ENCODE peak calls at places on chromosome 20, in five cellular contexts. J is tibial artery; I is A549; P is CD8-positive, alpha-beta T cell; D is right lobe of liver. F is an unnamed sample. For H3K9me3, the result is how much of the 10 kb centered on the place peaks cover.

GRCh38 chr20:5489596-5489995 is 172.8 kb upstream of the PROKR2 start:
- DNase-seq in J (no peak), I (no peak), P (no peak), D (no peak), F (no peak)

GRCh38 chr20:36236786-36237121 is 476 bp downstream of the AAR2 start:
- DNase-seq in J (no peak), I (no peak), P (no peak), D (no peak), F (no peak)

GRCh38 chr20:53316221-53316937 is 277.3 kb downstream of the ZNF217 start:
- DNase-seq in J (no peak), I (no peak), P (no peak), D (no peak), F (no peak)

GRCh38 chr20:1982666-1983065 is 11.2 kb downstream of the PDYN start:
- DNase-seq in J (no peak), I (no peak), P (no peak), D (no peak), F (no peak)

GRCh38 chr20:1119128-1119505 is 715 bp downstream of the PSMF1 start:
- DNase-seq in J (no peak), I (no peak), P (no peak), D (no peak), F (no peak)

GRCh38 chr20:32858189-32858588 is 534 bp upstream of the EFCAB8 start:
- DNase-seq in J (no peak), I (no peak), P (no peak), D (no peak), F (no peak)

GRCh38 chr20:50113420-50114224 is 672 bp upstream of the UBE2V1 start:
- DNase-seq in J (no peak), I (no peak), P (no peak), D (no peak), F (no peak)

GRCh38 chr20:23186808-23187207 is 100.7 kb upstream of the CD93 start:
- DNase-seq in J (no peak), I (no peak), P (no peak), D (no peak), F (no peak)

GRCh38 chr20:12201289-12201991 is 283.7 kb downstream of the BTBD3 start:
- DNase-seq in J (no peak), I (no peak), P (no peak), D (no peak), F (no peak)

GRCh38 chr20:34689486-34689885 is 12.6 kb upstream of the PIGU start:
- DNase-seq in J (no peak), I (peak), P (no peak), D (no peak), F (no peak)

GRCh38 chr20:37901667-37902503 is 1.0 kb upstream of the VSTM2L start:
- DNase-seq in J (no peak), I (peak), P (no peak), D (no peak), F (no peak)

GRCh38 chr20:34473262-34473883 is 42.8 kb upstream of the DYNLRB1 start:
- DNase-seq in J (peak), I (peak), P (no peak), D (peak), F (no peak)

GRCh38 chr20:19406371-19406770 is 193.9 kb downstream of the SLC24A3 start:
- DNase-seq in J (no peak), I (no peak), P (no peak), D (no peak), F (no peak)

GRCh38 chr20:63125581-63125892 is 90.4 kb downstream of the YTHDF1 start:
- DNase-seq in J (no peak), I (no peak), P (no peak), D (no peak), F (no peak)

GRCh38 chr20:59774204-59774641 is 159.2 kb downstream of the SYCP2 start:
- DNase-seq in J (no peak), I (no peak), P (no peak), D (no peak), F (no peak)

GRCh38 chr20:32737371-32738223 is 5.7 kb downstream of the COMMD7 start:
- DNase-seq in J (no peak), I (no peak), P (no peak), D (no peak), F (no peak)

GRCh38 chr20:12965212-12965879 is 43.4 kb upstream of the SPTLC3 start:
- DNase-seq in J (no peak), I (no peak), P (no peak), D (no peak), F (no peak)

GRCh38 chr20:11432407-11432806 is 485.3 kb upstream of the BTBD3 start:
- DNase-seq in J (no peak), I (no peak), P (no peak), D (no peak), F (no peak)

GRCh38 chr20:21190866-21191265 is 65.0 kb downstream of the KIZ start:
- DNase-seq in J (no peak), I (no peak), P (no peak), D (no peak), F (no peak)

GRCh38 chr20:23350855-23351838 is 556 bp downstream of the NXT1 start:
- DNase-seq in J (peak), I (peak), P (peak), D (peak), F (peak)

GRCh38 chr20:59082077-59082740 is 39.6 kb upstream of the PRELID3B start:
- DNase-seq in J (no peak), I (peak), P (no peak), D (no peak), F (no peak)

GRCh38 chr20:20603339-20603990 is 109.0 kb downstream of the RALGAPA2 start:
- DNase-seq in J (no peak), I (no peak), P (peak), D (no peak), F (no peak)

GRCh38 chr20:50169329-50169823 is 15.9 kb upstream of the PEDS1 start:
- DNase-seq in J (peak), I (peak), P (peak), D (peak), F (peak)

GRCh38 chr20:24959591-24960301 is 10.7 kb downstream of the CST7 start:
- DNase-seq in J (no peak), I (no peak), P (no peak), D (no peak), F (peak)

GRCh38 chr20:54680872-54681297 is 205.5 kb downstream of the DOK5 start:
- DNase-seq in J (peak), I (peak), P (no peak), D (no peak), F (no peak)

GRCh38 chr20:17655286-17655651 is 26.8 kb downstream of the RRBP1 start:
- DNase-seq in J (peak), I (no peak), P (no peak), D (no peak), F (no peak)

GRCh38 chr20:33301192-33301930 is 18.3 kb downstream of the BPIFB1 start:
- DNase-seq in J (no peak), I (peak), P (no peak), D (no peak), F (no peak)

GRCh38 chr20:8860011-8860495 is 208.8 kb upstream of the PLCB4 start:
- DNase-seq in J (no peak), I (peak), P (no peak), D (no peak), F (no peak)

GRCh38 chr20:50304501-50304856 is 113.8 kb downstream of the CEBPB start:
- DNase-seq in J (peak), I (no peak), P (no peak), D (peak), F (no peak)

GRCh38 chr20:45014671-45015415 is 48.5 kb downstream of the STK4 start:
- DNase-seq in J (no peak), I (no peak), P (no peak), D (no peak), F (no peak)

GRCh38 chr20:63477061-63477616 is 4.7 kb upstream of the KCNQ2 start:
- DNase-seq in J (no peak), I (no peak), P (no peak), D (no peak), F (no peak)

GRCh38 chr20:434221-434620 is 26.1 kb downstream of the RBCK1 start:
- DNase-seq in J (no peak), I (no peak), P (no peak), D (no peak), F (no peak)

GRCh38 chr20:64245746-64246595 is 9.6 kb upstream of the PCMTD2 start:
- DNase-seq in J (no peak), I (no peak), P (no peak), D (no peak), F (no peak)

GRCh38 chr20:44468044-44468782 is 7.5 kb upstream of the TTPAL start:
- DNase-seq in J (no peak), I (no peak), P (no peak), D (no peak), F (no peak)

GRCh38 chr20:35599776-35600120 is 15.9 kb upstream of the SPAG4 start:
- DNase-seq in J (no peak), I (no peak), P (no peak), D (peak), F (no peak)

GRCh38 chr20:63070771-63071540 is 64.2 kb upstream of the BHLHE23 start:
- DNase-seq in J (no peak), I (no peak), P (no peak), D (peak), F (no peak)

GRCh38 chr20:50824137-50824536 is 29.3 kb downstream of the BCAS4 start:
- DNase-seq in J (peak), I (peak), P (no peak), D (no peak), F (no peak)

GRCh38 chr20:40101479-40102032 is 587.5 kb downstream of the MAFB start:
- DNase-seq in J (no peak), I (no peak), P (no peak), D (no peak), F (no peak)

GRCh38 chr20:41577129-41578009 is 40.8 kb downstream of the CHD6 start:
- DNase-seq in J (no peak), I (no peak), P (no peak), D (no peak), F (no peak)
- H3K9me3 ChIP-seq in J (under half), I (under half), P (under half), D (under half), F (under half)

GRCh38 chr20:29741594-29741893 is 1515.9 kb upstream of the DEFB115 start:
- DNase-seq in J (no peak), I (no peak), P (no peak), D (no peak), F (no peak)

GRCh38 chr20:29742699-29743100 is 1514.8 kb upstream of the DEFB115 start:
- DNase-seq in J (no peak), I (no peak), P (no peak), D (peak), F (no peak)

GRCh38 chr20:29740951-29741593 is 1516.4 kb upstream of the DEFB115 start:
- DNase-seq in J (no peak), I (no peak), P (no peak), D (peak), F (no peak)

GRCh38 chr20:29743101-29743931 is 1514.1 kb upstream of the DEFB115 start:
- DNase-seq in J (no peak), I (no peak), P (no peak), D (peak), F (no peak)

GRCh38 chr20:29741894-29742698 is 1515.4 kb upstream of the DEFB115 start:
- DNase-seq in J (no peak), I (no peak), P (no peak), D (peak), F (no peak)
- H3K9me3 ChIP-seq in J (under half), I (under half), P (under half), D (under half), F (under half)

GRCh38 chr20:48227381-48227780 is 442.1 kb upstream of the SULF2 start:
- DNase-seq in J (no peak), I (no peak), P (no peak), D (no peak), F (no peak)

GRCh38 chr20:48230251-48230650 is 445.0 kb upstream of the SULF2 start:
- DNase-seq in J (no peak), I (no peak), P (no peak), D (no peak), F (no peak)

GRCh38 chr20:48236001-48236400 is 450.7 kb upstream of the SULF2 start:
- DNase-seq in J (no peak), I (no peak), P (no peak), D (no peak), F (no peak)

GRCh38 chr20:48234951-48235350 is 449.7 kb upstream of the SULF2 start:
- DNase-seq in J (no peak), I (no peak), P (no peak), D (no peak), F (no peak)

DNA sequence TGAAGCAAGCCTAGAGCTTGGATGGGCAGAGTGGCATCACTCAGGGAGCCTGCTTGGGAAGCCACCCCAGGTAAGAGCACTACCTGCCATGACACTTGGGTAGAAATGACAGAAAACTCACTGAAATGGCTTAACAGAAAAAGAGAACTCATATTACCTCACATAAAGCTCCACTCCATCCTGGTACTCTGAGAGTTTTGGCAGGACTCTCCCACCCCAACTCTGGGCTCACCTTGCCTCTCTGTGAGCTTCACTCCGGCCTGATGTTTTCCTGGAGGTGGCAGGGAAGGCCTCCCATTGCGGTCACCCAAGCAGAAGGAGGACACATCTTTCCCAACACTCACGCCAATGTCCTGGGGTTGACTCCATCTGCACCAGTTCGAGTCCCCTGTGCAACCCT is 446.0 kb upstream of the SULF2 start:
- DNase-seq in J (no peak), I (no peak), P (no peak), D (no peak), F (no peak)
- H3K9me3 ChIP-seq in J (under half), I (under half), P (under half), D (under half), F (under half)

GRCh38 chr20:62046431-62046830 is 19.2 kb downstream of the TAF4 start:
- DNase-seq in J (no peak), I (no peak), P (no peak), D (peak), F (no peak)

GRCh38 chr20:62048821-62049291 is 16.8 kb downstream of the TAF4 start:
- DNase-seq in J (no peak), I (no peak), P (no peak), D (peak), F (no peak)

GRCh38 chr20:62049342-62050165 is 16.1 kb downstream of the TAF4 start:
- DNase-seq in J (no peak), I (no peak), P (no peak), D (peak), F (no peak)

GRCh38 chr20:62048346-62048761 is 17.3 kb downstream of the TAF4 start:
- DNase-seq in J (no peak), I (no peak), P (no peak), D (peak), F (no peak)

GRCh38 chr20:62047666-62048345 is 17.9 kb downstream of the TAF4 start:
- DNase-seq in J (no peak), I (no peak), P (no peak), D (peak), F (no peak)
- H3K9me3 ChIP-seq in J (under half), I (under half), P (under half), D (under half), F (under half)

DNA sequence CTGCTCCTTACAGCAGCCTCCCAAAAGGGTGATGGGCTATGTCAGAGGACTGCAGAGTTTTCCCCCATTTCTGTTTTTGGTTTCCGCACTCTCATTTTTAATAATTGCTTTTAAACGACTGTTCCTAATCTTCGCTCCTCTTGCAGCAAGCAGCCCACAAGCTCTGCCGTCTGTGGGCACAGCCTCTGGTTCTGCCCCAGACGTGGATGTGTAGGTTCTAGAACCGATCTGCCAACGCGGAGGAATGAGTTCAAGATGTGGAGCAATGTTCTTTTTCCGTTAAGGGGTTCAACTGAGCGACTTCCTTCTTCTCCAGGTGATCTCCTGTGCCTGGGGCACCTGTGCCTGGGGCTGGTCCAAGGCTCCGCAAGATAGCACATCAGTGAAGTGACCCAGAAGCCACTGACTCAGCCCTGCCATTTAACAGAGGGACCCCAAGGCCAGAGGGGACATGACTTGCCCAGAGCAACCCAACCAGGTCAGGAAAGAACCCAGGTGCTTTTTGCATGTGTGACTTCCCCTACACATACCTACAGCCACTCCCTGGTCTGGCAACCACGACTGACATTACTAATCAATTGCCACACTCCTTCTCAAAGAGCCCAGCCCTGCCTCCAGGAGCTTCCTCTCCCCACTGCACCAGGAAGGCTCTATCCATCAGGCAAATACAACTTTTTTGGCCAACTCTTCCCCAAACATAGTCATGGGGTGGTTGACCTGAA is 22.7 kb downstream of the PMEPA1 start:
- DNase-seq in J (no peak), I (no peak), P (no peak), D (no peak), F (no peak)
- H3K9me3 ChIP-seq in J (under half), I (under half), P (under half), D (under half), F (under half)

DNA sequence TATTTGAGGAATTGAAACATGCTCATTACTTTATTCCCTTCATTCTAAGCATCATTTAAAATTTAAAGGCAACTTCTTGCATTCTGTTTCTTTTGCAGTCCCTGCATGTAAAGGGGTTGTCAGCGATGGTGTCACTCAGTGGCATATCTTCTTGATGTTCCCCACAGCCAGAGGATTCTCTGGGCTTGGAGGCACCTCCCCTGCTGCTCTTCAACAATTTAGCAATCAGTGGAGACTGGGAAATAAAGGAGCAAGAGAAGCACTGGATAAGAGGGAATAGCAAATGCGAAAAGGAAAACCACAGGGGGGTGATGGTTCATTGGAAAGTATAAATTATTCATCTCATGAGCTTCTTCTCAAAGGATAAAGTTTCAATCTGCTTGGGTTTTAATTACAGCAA is 30.7 kb upstream of the MC3R start:
- DNase-seq in J (no peak), I (no peak), P (no peak), D (no peak), F (no peak)
- H3K9me3 ChIP-seq in J (under half), I (under half), P (under half), D (under half), F (under half)

F was measured in CD4-positive, alpha-beta T cell.